ENCODE peak calls at places on chromosomes 16 and 17, in nine cellular contexts. G is adipocyte; T is iris pigment epithelial cell; S is foreskin fibroblast; B is stimulated activated naive CD8-positive, alpha-beta T cell treated with anti-CD3 and anti-CD28 coated beads, Interleukin-15, Interleukin-2, amounts not matched to agents 100 U/mL and 50 U/mL, for 24 hours; Q is hepatic stellate cell; M is heart left ventricle; L is B cell; Y is KG1. J is an unnamed sample.

GRCh38 chr17:68595496-68595895 is 5.7 kb downstream of the FAM20A start:
- DNase-seq in M (peak), G (no peak), Q (no peak), Y (no peak), L (no peak), S (no peak), T (no peak), B (no peak), J (no peak)

GRCh38 chr17:45241315-45242011 is 19.8 kb downstream of the FMNL1 start:
- DNase-seq in L (no peak), S (no peak), T (no peak), B (no peak), M (peak), Y (no peak), Q (no peak), G (no peak), J (no peak)

GRCh38 chr17:72004476-72005331 is 116.1 kb upstream of the SOX9 start:
- DNase-seq in S (no peak), M (no peak), G (no peak), T (no peak), Q (no peak), B (no peak), Y (no peak), L (no peak), J (no peak)

GRCh38 chr16:68273459-68273858 is 9.1 kb downstream of the SLC7A6 start:
- DNase-seq in L (no peak), G (no peak), B (no peak), T (no peak), Q (no peak), M (no peak), Y (no peak), S (no peak), J (no peak)

GRCh38 chr17:38358586-38359513 is 7.2 kb downstream of the SOCS7 start:
- DNase-seq in Q (no peak), S (peak), L (no peak), Y (no peak), G (peak), M (no peak), B (no peak), T (no peak), J (no peak)

GRCh38 chr16:56525154-56525720 is 5.4 kb upstream of the BBS2 start:
- DNase-seq in M (no peak), G (peak), B (no peak), Q (peak), Y (no peak), T (peak), L (no peak), S (peak), J (peak)

GRCh38 chr17:9917131-9917530 is 12.1 kb upstream of the RCVRN start:
- DNase-seq in T (no peak), Y (no peak), Q (no peak), M (no peak), B (no peak), G (no peak), S (no peak), L (no peak), J (no peak)

GRCh38 chr17:6507535-6507934 is 48.8 kb downstream of the PITPNM3 start:
- DNase-seq in T (peak), B (no peak), G (peak), Y (no peak), Q (peak), M (no peak), L (no peak), S (peak), J (peak)

GRCh38 chr17:81206657-81207056 is 16.1 kb downstream of the CEP131 start:
- DNase-seq in Y (no peak), G (no peak), L (no peak), T (no peak), B (no peak), Q (no peak), M (no peak), S (no peak), J (no peak)

GRCh38 chr16:12800751-12801308 is 2.9 kb downstream of the CPPED1 start:
- DNase-seq in Y (no peak), M (no peak), B (no peak), G (peak), Q (no peak), S (no peak), L (no peak), T (peak), J (no peak)

GRCh38 chr17:40107266-40107980 is 7.0 kb upstream of the NR1D1 start:
- DNase-seq in Y (no peak), T (peak), L (no peak), Q (no peak), S (no peak), B (peak), G (no peak), M (no peak), J (no peak)

GRCh38 chr17:83193336-83194188 is 114.2 kb downstream of the METRNL start:
- DNase-seq in Q (no peak), Y (peak), M (no peak), G (no peak), S (no peak), L (no peak), T (no peak), B (no peak), J (no peak)

GRCh38 chr17:2282297-2282873 is 21.2 kb downstream of the SMG6 start:
- DNase-seq in B (no peak), T (peak), S (peak), G (peak), L (peak), M (no peak), Q (peak), Y (no peak), J (peak)

GRCh38 chr17:40500709-40501108 is 714 bp downstream of the TNS4 start:
- DNase-seq in B (no peak), Q (no peak), L (no peak), Y (no peak), S (no peak), G (no peak), M (no peak), T (no peak), J (no peak)

GRCh38 chr17:74744349-74744713 is 4.1 kb upstream of the NHERF1 start:
- DNase-seq in B (no peak), T (no peak), Q (no peak), L (no peak), Y (no peak), S (no peak), M (no peak), G (no peak), J (no peak)

GRCh38 chr16:84886536-84887090 is 66.8 kb downstream of the CRISPLD2 start:
- DNase-seq in Q (no peak), B (no peak), T (no peak), Y (no peak), M (no peak), L (no peak), S (no peak), G (no peak), J (no peak)

GRCh38 chr16:23072084-23072599 is 77.1 kb downstream of the USP31 start:
- DNase-seq in B (no peak), Y (no peak), G (no peak), M (peak), Q (peak), T (peak), L (no peak), S (no peak), J (peak)

GRCh38 chr17:76199466-76199865 is 40.8 kb downstream of the RNF157 start:
- DNase-seq in Q (no peak), S (no peak), T (no peak), M (no peak), Y (no peak), G (no peak), B (peak), L (no peak), J (no peak)

GRCh38 chr16:72042157-72042660 is 12.1 kb upstream of the HP start:
- DNase-seq in G (no peak), Q (no peak), M (no peak), Y (no peak), S (no peak), B (no peak), L (no peak), T (no peak), J (no peak)

GRCh38 chr16:25747160-25747758 is 55.5 kb downstream of the HS3ST4 start:
- DNase-seq in S (peak), Q (no peak), G (no peak), M (no peak), B (peak), T (peak), L (no peak), Y (no peak), J (no peak)